ENCODE peak calls at places on chromosome 19, in four cellular contexts. C is lower leg skin, A is right atrium auricular region, K is heart right ventricle. U is an unnamed sample.

GRCh38 chr19:6219592-6220290 is 60.0 kb downstream of the MLLT1 start:
- DNase-seq in C (peak), A (no peak), K (peak), U (no peak)

GRCh38 chr19:38120471-38121030 is 103.5 kb downstream of the DPF1 start:
- DNase-seq in C (no peak), A (no peak), K (no peak), U (no peak)

GRCh38 chr19:57227461-57227860 is 3.4 kb upstream of the AURKC start:
- DNase-seq in C (no peak), A (no peak), K (no peak), U (no peak)

GRCh38 chr19:45177817-45178261 is at the start of gene TRAPPC6A:
- DNase-seq in C (no peak), A (no peak), K (no peak), U (peak)

GRCh38 chr19:16872728-16873127 is 16.1 kb upstream of the F2RL3 start:
- DNase-seq in C (no peak), A (no peak), K (no peak), U (no peak)

GRCh38 chr19:44814132-44814470 is 5.2 kb downstream of the BCAM start:
- DNase-seq in C (no peak), A (no peak), K (no peak), U (no peak)

GRCh38 chr19:18006895-18007604 is 920 bp upstream of the ARRDC2 start:
- DNase-seq in C (peak), A (peak), K (peak), U (no peak)

GRCh38 chr19:14113762-14114414 is 3.7 kb downstream of the PRKACA start:
- DNase-seq in C (no peak), A (no peak), K (peak), U (no peak)

GRCh38 chr19:51365211-51366049 is 758 bp downstream of the ETFB start:
- DNase-seq in C (no peak), A (peak), K (no peak), U (no peak)

GRCh38 chr19:28602675-28603298 is 610.2 kb downstream of the UQCRFS1 start:
- DNase-seq in C (no peak), A (no peak), K (no peak), U (no peak)

GRCh38 chr19:13794388-13794751 is 873 bp upstream of the ZSWIM4 start:
- DNase-seq in C (peak), A (peak), K (peak), U (no peak)

GRCh38 chr19:2619076-2619475 is 83.4 kb downstream of the GNG7 start:
- DNase-seq in C (no peak), A (no peak), K (no peak), U (no peak)

GRCh38 chr19:15129856-15130580 is 22.8 kb downstream of the SYDE1 start:
- DNase-seq in C (no peak), A (no peak), K (no peak), U (no peak)

GRCh38 chr19:9996541-9996940 is 13.8 kb downstream of the COL5A3 start:
- DNase-seq in C (no peak), A (no peak), K (no peak), U (no peak)

GRCh38 chr19:38400361-38400760 is 2.5 kb upstream of the FAM98C start:
- DNase-seq in C (no peak), A (no peak), K (no peak), U (no peak)

GRCh38 chr19:47848871-47849473 is 10.1 kb upstream of the TPRX2 start:
- DNase-seq in C (no peak), A (no peak), K (peak), U (no peak)

GRCh38 chr19:47095707-47096704 is 17.6 kb downstream of the ZC3H4 start:
- DNase-seq in C (peak), A (peak), K (peak), U (no peak)

GRCh38 chr19:38142176-38143035 is 81.6 kb downstream of the DPF1 start:
- DNase-seq in C (no peak), A (no peak), K (peak), U (no peak)

DNA sequence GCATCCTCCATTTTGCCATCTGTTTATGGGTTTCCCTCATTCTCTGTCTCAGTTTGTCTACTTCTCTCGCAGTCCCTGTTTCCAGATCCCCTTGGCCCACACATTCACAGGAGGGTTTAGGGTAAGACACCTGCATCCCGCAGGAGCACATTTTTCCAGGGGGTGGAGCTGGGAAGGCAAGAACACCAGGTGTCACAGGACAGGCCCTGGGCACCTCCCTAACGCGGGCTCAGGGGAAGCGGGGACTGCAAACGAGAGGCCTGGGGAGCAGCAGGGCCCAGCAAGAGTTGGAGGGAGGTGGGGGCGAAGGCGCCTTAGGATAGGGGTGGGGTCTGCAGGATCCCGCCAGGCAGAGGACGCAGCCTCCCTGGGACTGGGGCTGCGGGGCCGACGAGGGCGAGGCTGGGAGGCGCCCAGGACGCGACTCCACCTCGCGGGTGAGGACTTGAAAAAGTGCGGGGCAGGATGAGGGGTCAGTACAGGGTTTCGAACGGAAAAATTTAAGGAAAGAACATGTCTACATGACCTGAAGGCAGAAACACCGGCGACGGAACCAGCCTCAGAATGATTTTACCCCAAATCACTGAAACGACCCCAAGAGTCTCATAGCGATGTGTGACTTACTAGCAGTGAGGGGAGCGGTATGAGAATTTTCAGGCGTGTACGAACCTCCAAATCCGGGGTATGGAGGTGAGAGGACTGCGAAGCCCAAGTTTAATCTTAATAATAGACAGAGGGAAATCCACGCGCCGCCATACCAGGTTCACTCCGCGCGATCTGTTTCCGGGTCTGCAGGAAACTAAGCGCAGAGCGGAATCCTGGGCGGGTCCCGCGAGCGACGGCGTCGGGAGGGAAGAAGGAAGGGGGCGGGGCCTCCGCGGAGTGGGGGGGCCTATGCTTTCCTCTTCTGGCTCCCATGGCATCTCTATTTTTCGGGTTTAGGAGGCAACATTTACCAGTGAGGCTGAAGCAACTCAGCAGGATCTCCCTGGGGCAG is 7.1 kb upstream of the ERVV-2 start:
- DNase-seq in C (peak), A (no peak), K (peak), U (no peak)
- H3K4me3 ChIP-seq in C (no peak), A (peak), K (peak), U (peak)

GRCh38 chr19:19152668-19153384 is 14.5 kb upstream of the TMEM161A start:
- DNase-seq in C (no peak), A (no peak), K (peak), U (no peak)

GRCh38 chr19:19157808-19158207 is 12.3 kb downstream of the MEF2B start:
- DNase-seq in C (no peak), A (no peak), K (no peak), U (no peak)

GRCh38 chr19:19151418-19151817 is 13.1 kb upstream of the TMEM161A start:
- DNase-seq in C (no peak), A (no peak), K (no peak), U (no peak)

GRCh38 chr19:19155495-19156219 is 14.4 kb downstream of the MEF2B start:
- DNase-seq in C (no peak), A (no peak), K (no peak), U (no peak)

GRCh38 chr19:19154768-19155494 is 15.1 kb downstream of the MEF2B start:
- DNase-seq in C (no peak), A (no peak), K (no peak), U (no peak)
- TF ChIP-seq CTCF in C (no peak), A (no peak), K (no peak), U (no peak)

GRCh38 chr19:19643158-19644053 is at the start of gene GMIP:
- DNase-seq in C (peak), A (no peak), K (peak), U (no peak)

GRCh38 chr19:19642506-19643157 is 825 bp downstream of the GMIP start:
- DNase-seq in C (no peak), A (no peak), K (no peak), U (no peak)

GRCh38 chr19:19645233-19645870 is 1.9 kb upstream of the GMIP start:
- DNase-seq in C (no peak), A (no peak), K (no peak), U (no peak)

GRCh38 chr19:19647037-19647835 is 3.8 kb upstream of the GMIP start:
- DNase-seq in C (no peak), A (no peak), K (no peak), U (no peak)

DNA sequence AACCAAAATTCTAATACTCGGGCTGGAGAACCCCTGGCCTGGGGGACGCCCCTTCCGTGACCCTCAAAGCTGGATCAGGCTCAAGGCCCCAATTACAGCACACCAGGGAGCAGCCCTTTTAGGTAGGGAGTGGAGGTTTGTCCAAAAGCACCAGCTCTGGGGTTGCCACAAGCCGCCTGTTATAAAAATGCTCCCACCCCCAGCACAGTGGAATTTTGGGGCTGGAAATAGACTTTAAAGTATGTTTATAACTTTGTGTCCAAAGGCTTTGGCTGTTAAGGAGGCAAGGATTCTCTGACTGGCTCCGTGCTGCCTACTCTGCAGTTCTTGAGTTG is 564 bp upstream of the GMIP start:
- DNase-seq in C (no peak), A (no peak), K (no peak), U (no peak)
- H3K4me3 ChIP-seq in C (no peak), A (no peak), K (peak), U (peak)

GRCh38 chr19:55322495-55322894 is 2.6 kb downstream of the TMEM150B start:
- DNase-seq in C (no peak), A (no peak), K (no peak), U (no peak)
- TF ChIP-seq CTCF in C (no peak), A (no peak), K (no peak), U (no peak)

GRCh38 chr19:4327252-4327876 is 11.3 kb downstream of the STAP2 start:
- DNase-seq in C (peak), A (peak), K (peak), U (no peak)
- H3K4me3 ChIP-seq in C (no peak), A (peak), K (peak), U (peak)

U was measured in epithelial cell of proximal tubule.